ENCODE peak calls at places on chromosomes 6 and 20, in eight cellular contexts. Z, I, M, O, V, Y, D and C are unnamed samples.

GRCh38 chr6:118669561-118669960 is 18.2 kb upstream of the CEP85L start:
- DNase-seq in Y (no peak), I (no peak), O (no peak), Z (no peak), D (no peak), M (no peak), V (no peak), C (no peak)

GRCh38 chr6:165987483-165988305 is 180.0 kb downstream of the TBXT start:
- DNase-seq in I (no peak), Y (peak), M (no peak), O (peak), Z (peak), D (peak), V (no peak), C (peak)

GRCh38 chr6:2028457-2029038 is 216.9 kb downstream of the GMDS start:
- DNase-seq in D (no peak), I (no peak), O (no peak), V (no peak), Y (no peak), Z (no peak), M (no peak), C (no peak)

GRCh38 chr6:136677822-136678221 is 114.5 kb downstream of the MAP3K5 start:
- DNase-seq in Z (no peak), I (no peak), M (peak), Y (no peak), O (no peak), D (no peak), V (no peak), C (no peak)

GRCh38 chr6:134229520-134229919 is 88.4 kb downstream of the SGK1 start:
- DNase-seq in D (no peak), V (no peak), O (no peak), Z (no peak), Y (no peak), I (no peak), M (no peak), C (no peak)

GRCh38 chr20:11716239-11716944 is 201.3 kb upstream of the BTBD3 start:
- DNase-seq in Y (no peak), O (peak), D (peak), V (no peak), I (no peak), M (no peak), Z (peak), C (peak)

GRCh38 chr20:41278936-41279335 is 38.6 kb downstream of the ZHX3 start:
- DNase-seq in I (no peak), D (no peak), Z (no peak), O (no peak), M (no peak), Y (no peak), V (no peak), C (no peak)

GRCh38 chr6:137820952-137821351 is 46.1 kb upstream of the TNFAIP3 start:
- DNase-seq in D (peak), V (no peak), M (no peak), Y (no peak), I (no peak), Z (no peak), O (no peak), C (no peak)

GRCh38 chr6:169905041-169905807 is 153.8 kb downstream of the ERMARD start:
- DNase-seq in M (no peak), D (peak), Y (peak), I (no peak), O (no peak), V (peak), Z (peak), C (peak)

GRCh38 chr6:11969092-11969491 is 43.0 kb upstream of the HIVEP1 start:
- DNase-seq in M (no peak), I (no peak), Y (no peak), D (peak), O (no peak), V (no peak), Z (no peak), C (peak)

GRCh38 chr20:582204-582603 is 27.9 kb downstream of the TCF15 start:
- DNase-seq in Z (no peak), Y (no peak), I (no peak), O (no peak), M (no peak), D (no peak), V (no peak), C (no peak)

GRCh38 chr20:62929051-62929538 is 2.8 kb upstream of the DIDO1 start:
- DNase-seq in V (peak), M (peak), O (no peak), Y (peak), D (peak), I (peak), Z (peak), C (peak)

GRCh38 chr6:139325686-139326085 is 33.9 kb upstream of the TXLNB start:
- DNase-seq in I (no peak), O (no peak), Z (no peak), Y (no peak), M (no peak), D (no peak), V (no peak), C (no peak)

GRCh38 chr6:105986998-105987397 is 99.1 kb upstream of the PRDM1 start:
- DNase-seq in I (no peak), D (peak), V (no peak), O (no peak), Y (no peak), Z (no peak), M (no peak), C (no peak)

GRCh38 chr20:41142914-41143313 is 5.6 kb downstream of the PLCG1 start:
- DNase-seq in O (no peak), Y (no peak), Z (no peak), I (peak), V (no peak), M (no peak), D (no peak), C (no peak)

GRCh38 chr6:157744202-157744601 is 78.8 kb upstream of the SNX9 start:
- DNase-seq in I (no peak), O (no peak), D (no peak), V (no peak), Y (no peak), Z (no peak), M (no peak), C (no peak)

GRCh38 chr6:87716928-87717655 is 15.1 kb upstream of the AKIRIN2 start:
- DNase-seq in Y (no peak), V (no peak), M (no peak), O (no peak), D (no peak), Z (no peak), I (no peak), C (no peak)

GRCh38 chr6:80605165-80605989 is 498.9 kb downstream of the BCKDHB start:
- DNase-seq in Z (no peak), V (no peak), I (no peak), D (peak), M (no peak), Y (no peak), O (no peak), C (peak)

GRCh38 chr6:152401978-152402377 is 235.2 kb downstream of the SYNE1 start:
- DNase-seq in Y (no peak), I (no peak), Z (peak), M (no peak), V (no peak), O (peak), D (peak), C (no peak)

GRCh38 chr6:69801225-69801624 is 4.4 kb upstream of the LMBRD1 start:
- DNase-seq in Z (no peak), M (no peak), V (no peak), D (no peak), Y (no peak), O (no peak), I (no peak), C (no peak)

GRCh38 chr20:53210931-53211330 is 238.8 kb downstream of the TSHZ2 start:
- DNase-seq in V (no peak), O (no peak), M (no peak), I (no peak), Z (no peak), Y (no peak), D (peak), C (no peak)

GRCh38 chr6:33878541-33878940 is 74.7 kb upstream of the MLN start:
- DNase-seq in I (no peak), D (no peak), V (no peak), Z (no peak), Y (no peak), O (no peak), M (no peak), C (no peak)

GRCh38 chr6:82968708-82969107 is 96.9 kb downstream of the UBE3D start:
- DNase-seq in Y (no peak), I (no peak), V (no peak), O (no peak), M (no peak), Z (no peak), D (peak), C (no peak)

GRCh38 chr20:46978871-46979536 is 84.4 kb downstream of the EYA2 start:
- DNase-seq in M (no peak), V (no peak), I (no peak), Z (no peak), D (no peak), O (no peak), Y (peak), C (peak)

GRCh38 chr6:34544052-34544604 is 12.0 kb downstream of the SPDEF start:
- DNase-seq in V (no peak), I (no peak), D (no peak), M (no peak), Y (no peak), O (no peak), Z (no peak), C (no peak)

GRCh38 chr20:25000268-25000801 is 7.8 kb upstream of the APMAP start:
- DNase-seq in I (no peak), Y (peak), D (peak), O (peak), M (peak), Z (peak), V (no peak), C (no peak)

DNA sequence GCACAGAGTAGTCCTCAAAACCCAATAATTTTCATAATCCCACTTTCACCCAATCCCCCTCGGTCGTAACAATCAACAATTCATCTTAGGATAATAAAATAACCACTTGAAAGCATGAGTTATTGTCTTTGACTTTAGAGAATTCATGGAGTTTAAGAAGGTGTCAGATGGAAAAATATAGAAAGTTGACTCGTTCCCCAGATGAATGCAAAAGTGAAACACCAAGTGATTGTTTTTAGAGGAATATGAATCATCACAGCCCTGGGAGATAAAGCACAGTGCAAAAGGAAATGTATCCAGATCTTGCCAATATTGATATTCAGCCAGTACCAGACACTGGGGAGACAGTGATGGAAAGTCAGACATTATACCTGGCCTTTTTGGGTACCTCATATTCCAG is 860.5 kb downstream of the DHX35 start:
- DNase-seq in M (no peak), V (no peak), I (no peak), O (no peak), Z (no peak), Y (no peak), D (peak), C (no peak)
- H3K27ac ChIP-seq in M (no peak), V (no peak), I (no peak), O (no peak), Z (no peak), Y (no peak), D (peak), C (no peak)

DNA sequence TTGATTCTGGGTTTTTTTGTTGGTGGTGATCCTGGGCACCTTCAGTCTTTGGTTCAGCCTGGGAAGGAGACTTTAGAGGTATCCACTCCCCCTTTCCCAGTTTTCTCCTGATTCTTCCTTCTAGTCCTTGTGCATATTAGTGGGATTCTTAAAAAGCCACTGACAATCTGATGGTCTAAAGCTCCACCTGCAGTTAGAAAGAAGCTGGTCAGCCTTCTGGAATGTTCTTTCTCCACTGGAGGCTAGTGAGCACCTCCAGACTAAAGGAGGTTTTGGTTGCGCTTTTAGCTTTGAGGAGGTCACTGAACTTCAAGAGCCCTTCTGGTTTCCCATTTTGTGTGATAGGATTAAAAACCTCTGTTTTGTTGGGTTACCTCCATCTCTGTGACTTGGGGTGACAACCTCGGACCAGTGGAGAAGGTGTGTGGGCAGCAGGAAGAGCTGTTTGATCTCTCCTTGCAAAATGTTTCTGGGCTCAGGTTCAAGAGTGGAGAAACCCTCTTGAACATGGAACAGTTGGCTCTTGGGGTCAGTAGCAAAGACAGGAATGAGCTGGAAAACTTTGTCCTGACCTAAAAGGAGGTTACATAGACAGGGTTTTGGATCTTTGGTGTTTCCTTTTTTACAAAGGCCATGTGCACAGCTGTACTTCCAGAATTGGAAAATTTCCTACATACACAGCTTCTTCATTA is 29.0 kb downstream of the JARID2 start:
- DNase-seq in I (no peak), Z (no peak), Y (no peak), O (no peak), D (no peak), M (no peak), V (no peak), C (no peak)
- H3K27ac ChIP-seq in I (no peak), Z (no peak), Y (no peak), O (no peak), D (no peak), M (no peak), V (peak), C (no peak)

GRCh38 chr6:18416341-18416679 is 29.2 kb downstream of the RNF144B start:
- DNase-seq in M (no peak), V (no peak), Y (no peak), O (no peak), I (no peak), D (no peak), Z (no peak), C (no peak)
- H3K27ac ChIP-seq in M (no peak), V (no peak), Y (no peak), O (no peak), I (no peak), D (no peak), Z (no peak), C (no peak)

GRCh38 chr6:31513456-31514165 is 15.2 kb upstream of the MCCD1 start:
- DNase-seq in Y (no peak), Z (no peak), I (no peak), V (no peak), O (no peak), M (no peak), D (peak), C (no peak)
- H3K27ac ChIP-seq in Y (no peak), Z (no peak), I (no peak), V (no peak), O (no peak), M (no peak), D (no peak), C (no peak)

GRCh38 chr6:84892666-84893065 is 128.3 kb upstream of the TBX18 start:
- DNase-seq in O (no peak), I (no peak), Z (no peak), M (no peak), Y (no peak), V (no peak), D (peak), C (no peak)
- H3K27ac ChIP-seq in O (peak), I (no peak), Z (no peak), M (no peak), Y (no peak), V (no peak), D (peak), C (no peak)

DNA sequence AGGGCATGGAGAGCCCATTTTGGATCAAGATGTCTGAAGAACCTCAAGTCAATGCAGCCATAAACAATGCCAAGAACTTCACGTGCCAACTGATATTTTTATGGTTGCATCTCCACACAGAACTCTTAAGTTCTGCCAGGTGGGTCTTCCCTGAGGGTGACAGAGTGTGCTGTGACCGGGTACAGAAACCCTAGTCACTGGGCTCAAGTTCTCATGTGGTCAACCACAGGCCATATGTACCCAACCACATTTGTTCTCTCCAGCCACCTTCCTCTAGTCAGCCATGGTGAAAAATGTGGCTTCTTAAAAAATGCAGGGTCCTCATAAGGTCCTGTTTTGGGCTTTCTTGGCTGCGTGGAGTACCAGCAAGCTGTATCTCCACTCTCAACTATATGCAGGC is 48.9 kb downstream of the CLIC5 start:
- DNase-seq in Y (no peak), Z (no peak), D (no peak), I (no peak), V (no peak), M (no peak), O (no peak), C (no peak)
- H3K27ac ChIP-seq in Y (peak), Z (no peak), D (no peak), I (no peak), V (no peak), M (no peak), O (no peak), C (no peak)

GRCh38 chr6:31811645-31812044 is 3.4 kb downstream of the HSPA1L start:
- DNase-seq in Y (no peak), D (no peak), O (no peak), Z (no peak), M (no peak), V (no peak), I (no peak), C (no peak)

GRCh38 chr6:31815025-31815838 is at the start of the genes HSPA1A and HSPA1L:
- DNase-seq in Z (peak), M (peak), O (peak), V (peak), Y (peak), I (peak), D (peak), C (peak)

GRCh38 chr6:31814677-31815024 is 432 bp downstream of the HSPA1L start:
- DNase-seq in M (peak), I (peak), O (peak), Z (peak), D (peak), V (peak), Y (peak), C (peak)

DNA sequence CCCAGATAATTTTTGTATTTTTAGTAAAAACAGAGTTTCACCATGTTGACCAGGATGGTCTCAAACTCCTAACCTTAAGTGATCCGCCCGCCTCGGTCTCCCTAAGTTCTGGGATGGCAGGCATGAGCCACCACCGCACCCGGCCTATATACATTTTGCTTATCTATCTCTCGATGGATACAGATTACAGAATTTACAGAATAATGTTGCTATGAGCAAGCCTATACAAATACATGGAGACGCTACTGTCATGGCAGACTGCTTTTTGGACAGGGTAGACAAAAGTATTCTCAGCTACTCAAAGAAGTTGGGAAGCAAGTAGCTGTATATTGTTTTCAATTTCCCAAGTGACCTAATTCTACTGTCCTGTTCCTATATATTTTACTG is 1.6 kb downstream of the HSPA1L start:
- DNase-seq in M (no peak), Z (no peak), V (no peak), Y (no peak), D (no peak), I (no peak), O (no peak), C (no peak)
- H3K27ac ChIP-seq in M (peak), Z (peak), V (peak), Y (peak), D (peak), I (peak), O (peak), C (peak)

DNA sequence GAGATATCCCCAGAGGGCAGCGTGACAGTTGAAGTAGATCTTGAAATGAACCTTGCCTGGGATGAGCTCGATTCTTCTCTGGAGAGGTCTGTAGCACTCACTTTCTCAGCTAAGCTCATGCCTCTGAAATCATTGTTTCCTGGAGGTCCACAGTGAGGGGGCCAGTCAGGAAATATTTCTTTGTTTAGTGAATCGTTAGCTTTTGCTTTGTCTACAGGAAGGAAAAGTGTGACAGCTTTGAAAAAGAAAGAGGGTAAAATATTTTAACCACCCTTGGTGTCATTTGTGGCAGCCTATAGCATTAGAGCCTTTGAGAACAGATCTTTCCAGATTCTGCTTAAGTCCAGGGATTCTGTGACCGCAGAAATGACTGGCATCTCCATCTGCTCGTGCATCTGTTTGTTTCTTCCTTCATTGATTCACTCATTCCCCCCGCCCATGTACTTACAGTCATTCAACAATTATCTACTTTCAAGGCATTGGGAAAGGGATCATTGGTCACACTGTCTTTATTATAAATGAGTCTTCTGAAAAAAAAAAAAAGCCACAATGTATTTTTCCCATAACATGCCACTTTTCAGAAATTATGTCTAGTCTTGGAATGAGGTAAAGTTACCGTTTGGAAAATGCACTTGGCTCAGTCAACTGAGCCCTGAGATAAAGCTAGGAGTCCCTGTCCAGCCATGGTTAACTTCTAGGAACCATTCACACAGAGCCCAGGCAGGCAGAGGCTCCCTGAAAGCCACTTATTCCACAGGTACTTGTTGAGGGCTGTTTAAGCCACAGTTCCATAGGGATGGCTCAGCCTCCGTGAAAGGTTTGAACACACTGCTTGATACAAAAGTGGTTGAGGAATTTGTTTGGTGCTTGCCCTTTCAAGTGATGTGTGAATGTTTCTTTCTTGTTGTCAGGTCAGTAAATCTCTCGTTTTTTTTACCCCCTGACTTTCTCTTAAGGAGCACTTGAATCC is 86.0 kb downstream of the TIAM2 start:
- DNase-seq in D (no peak), Y (no peak), Z (no peak), I (no peak), M (no peak), V (no peak), O (no peak), C (no peak)
- H3K27ac ChIP-seq in D (no peak), Y (no peak), Z (no peak), I (no peak), M (no peak), V (no peak), O (no peak), C (no peak)

DNA sequence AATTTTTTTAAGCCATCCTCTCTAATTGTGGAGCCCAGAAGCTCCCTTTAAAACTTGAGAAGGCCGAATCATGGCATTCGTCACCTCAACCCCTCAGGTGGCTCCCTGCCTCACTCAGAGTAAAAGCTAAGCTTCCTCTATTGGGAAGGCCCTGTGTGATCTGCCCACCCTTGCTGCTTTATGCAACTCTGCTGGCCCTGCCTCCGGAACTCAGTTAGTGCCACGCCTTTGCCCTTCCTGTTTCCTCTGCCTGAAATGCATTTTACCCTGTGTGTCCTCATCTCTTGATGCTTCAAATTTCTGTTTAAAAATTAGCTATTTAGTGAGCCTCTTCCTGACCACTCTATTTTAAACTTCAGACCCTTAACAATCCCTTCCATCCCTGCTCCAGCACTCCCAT is 5.7 kb downstream of the PACRG start:
- DNase-seq in Y (no peak), O (no peak), D (no peak), Z (no peak), V (no peak), M (no peak), I (no peak), C (no peak)
- H3K27ac ChIP-seq in Y (no peak), O (no peak), D (no peak), Z (no peak), V (no peak), M (no peak), I (no peak), C (no peak)